ENCODE peak calls at places on chromosomes 2 and 18, in seven cellular contexts. D, B, P, F, W, N and R are unnamed samples.
A peak's percentile ranks its signal among the peaks of the same experiment; 100 is the strongest.

GRCh38 chr18:58692420-58693185 is 21.3 kb downstream of the MALT1 start:
- DNase-seq in D (no peak), B (no peak), P (no peak), F (no peak), W (no peak), N (no peak), R (no peak)

GRCh38 chr2:215888680-215889079 is 124.7 kb downstream of the MREG start:
- DNase-seq in D (no peak), B (no peak), P (no peak), F (no peak), W (no peak), N (no peak), R (no peak)

GRCh38 chr2:95269036-95269680 is 5.1 kb upstream of the PROM2 start:
- DNase-seq in D (no peak), B (no peak), P (no peak), F (no peak), W (no peak), N (no peak), R (no peak)

GRCh38 chr2:234731236-234731635 is 220.6 kb upstream of the SH3BP4 start:
- DNase-seq in D (no peak), B (no peak), P (no peak), F (no peak), W (no peak), N (no peak), R (no peak)

GRCh38 chr2:46412010-46412409 is 67.4 kb upstream of the TMEM247 start:
- DNase-seq in D (no peak), B (no peak), P (no peak), F (no peak), W (no peak), N (no peak), R (no peak)

GRCh38 chr18:12839526-12840196 is 44.4 kb downstream of the PTPN2 start:
- DNase-seq in D (no peak), B (peak; percentile 30), P (no peak), F (no peak), W (no peak), N (no peak), R (peak; percentile 49)

GRCh38 chr2:102044967-102045489 is 53.3 kb downstream of the IL1R2 start:
- DNase-seq in D (no peak), B (no peak), P (no peak), F (no peak), W (no peak), N (no peak), R (no peak)

GRCh38 chr2:152847067-152847466 is 128.6 kb downstream of the ARL6IP6 start:
- DNase-seq in D (no peak), B (peak; percentile 94), P (no peak), F (no peak), W (no peak), N (peak; percentile 58), R (no peak)

GRCh38 chr2:217740796-217741195 is 262.0 kb downstream of the TNS1 start:
- DNase-seq in D (no peak), B (no peak), P (no peak), F (no peak), W (no peak), N (no peak), R (no peak)

GRCh38 chr18:79169958-79170555 is 100.9 kb downstream of the ATP9B start:
- DNase-seq in D (no peak), B (peak; percentile 6), P (no peak), F (peak; percentile 10), W (no peak), N (no peak), R (no peak)